ENCODE peak calls at places on chromosome 1, in eight cellular contexts. A is left ventricle myocardium inferior, F is stomach, Q is cardiac muscle cell, D is heart left ventricle, K is A549, B is lung, O is left lung. C is an unnamed sample.

GRCh38 chr1:54745274-54745673 is 19.0 kb downstream of the PARS2 start:
- DNase-seq in A (no peak), F (no peak), Q (no peak), D (no peak), K (no peak), B (no peak), O (no peak), C (no peak)

GRCh38 chr1:203035111-203036000 is 9.1 kb downstream of the PPFIA4 start:
- DNase-seq in A (no peak), F (no peak), Q (peak; percentile 45), D (no peak), K (no peak), B (no peak), O (no peak), C (no peak)

GRCh38 chr1:229117664-229118300 is 153.1 kb upstream of the RAB4A start:
- DNase-seq in A (peak; percentile 48), F (peak; percentile 91), Q (no peak), D (peak; percentile 36), K (no peak), B (peak; percentile 79), O (peak; percentile 88), C (peak; percentile 98)

GRCh38 chr1:178774263-178774662 is 49.2 kb downstream of the RALGPS2 start:
- DNase-seq in A (no peak), F (no peak), Q (peak; percentile 2), D (no peak), K (no peak), B (no peak), O (no peak), C (no peak)

GRCh38 chr1:245771521-245772281 is 616.9 kb downstream of the KIF26B start:
- DNase-seq in A (no peak), F (no peak), Q (peak; percentile 82), D (no peak), K (no peak), B (no peak), O (no peak), C (no peak)

GRCh38 chr1:15400627-15401026 is 9.1 kb upstream of the EFHD2 start:
- DNase-seq in A (no peak), F (no peak), Q (no peak), D (no peak), K (no peak), B (no peak), O (no peak), C (no peak)

GRCh38 chr1:181181792-181182585 is 93.5 kb downstream of the IER5 start:
- DNase-seq in A (no peak), F (no peak), Q (peak; percentile 17), D (no peak), K (no peak), B (no peak), O (no peak), C (no peak)

GRCh38 chr1:156095906-156096508 is 13.7 kb upstream of the MEX3A start:
- DNase-seq in A (no peak), F (no peak), Q (no peak), D (no peak), K (no peak), B (no peak), O (no peak), C (no peak)

GRCh38 chr1:90356991-90357390 is 360.1 kb downstream of the BARHL2 start:
- DNase-seq in A (no peak), F (no peak), Q (no peak), D (no peak), K (no peak), B (no peak), O (no peak), C (no peak)

GRCh38 chr1:248421384-248421783 is 18.5 kb downstream of the OR2T1 start:
- DNase-seq in A (no peak), F (no peak), Q (no peak), D (no peak), K (no peak), B (no peak), O (no peak), C (no peak)

DNA sequence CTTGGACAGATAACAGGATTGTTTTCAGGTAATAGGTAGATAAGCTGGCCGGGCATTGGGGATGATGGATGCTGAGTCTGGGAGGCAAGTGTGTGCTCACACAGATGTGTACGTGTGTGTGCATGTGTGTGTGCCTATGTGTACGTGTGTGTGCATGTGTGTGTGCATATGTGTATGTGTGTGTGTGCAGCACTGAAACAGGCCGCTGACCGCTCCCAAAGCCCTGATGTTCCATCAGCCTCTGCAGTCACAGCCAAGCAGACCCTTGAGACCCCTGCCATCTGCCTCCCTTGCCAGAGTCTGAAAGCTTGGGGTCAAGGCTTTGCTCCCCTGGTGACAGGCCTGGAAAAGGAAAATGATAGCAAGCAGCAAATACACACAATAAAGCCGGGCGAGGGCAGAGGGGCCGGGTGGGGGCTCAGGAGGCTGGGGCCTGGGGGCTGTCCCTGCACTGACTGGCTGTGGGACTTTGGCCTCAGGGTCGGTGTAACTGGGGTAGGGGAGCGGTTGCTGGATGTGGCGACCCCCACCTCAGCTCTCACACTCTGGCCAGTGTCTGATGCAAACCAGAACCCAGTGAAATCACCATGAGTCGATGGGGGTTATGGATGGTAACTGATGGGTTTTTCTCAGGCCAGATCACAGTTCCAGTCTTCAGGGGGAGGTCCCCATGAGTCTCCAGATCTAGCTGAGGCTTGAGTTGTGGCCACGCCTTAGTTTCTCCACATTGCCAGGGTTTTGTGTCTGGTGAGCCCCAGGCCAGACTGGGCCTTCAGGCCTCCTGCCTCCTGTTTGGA is 9.2 kb upstream of the TNFRSF8 start:
- DNase-seq in A (no peak), F (no peak), Q (no peak), D (no peak), K (no peak), B (no peak), O (no peak), C (no peak)
- H3K4me1 ChIP-seq in A (peaks cover 23% of the 10 kb centered on the region), F (peaks cover 26% of the 10 kb centered on the region), Q (no peaks in the 10 kb centered on the region), D (peaks cover 4% of the 10 kb centered on the region), K (peaks cover 8% of the 10 kb centered on the region), B (no peaks in the 10 kb centered on the region), O (no peaks in the 10 kb centered on the region), C (no peaks in the 10 kb centered on the region)

DNA sequence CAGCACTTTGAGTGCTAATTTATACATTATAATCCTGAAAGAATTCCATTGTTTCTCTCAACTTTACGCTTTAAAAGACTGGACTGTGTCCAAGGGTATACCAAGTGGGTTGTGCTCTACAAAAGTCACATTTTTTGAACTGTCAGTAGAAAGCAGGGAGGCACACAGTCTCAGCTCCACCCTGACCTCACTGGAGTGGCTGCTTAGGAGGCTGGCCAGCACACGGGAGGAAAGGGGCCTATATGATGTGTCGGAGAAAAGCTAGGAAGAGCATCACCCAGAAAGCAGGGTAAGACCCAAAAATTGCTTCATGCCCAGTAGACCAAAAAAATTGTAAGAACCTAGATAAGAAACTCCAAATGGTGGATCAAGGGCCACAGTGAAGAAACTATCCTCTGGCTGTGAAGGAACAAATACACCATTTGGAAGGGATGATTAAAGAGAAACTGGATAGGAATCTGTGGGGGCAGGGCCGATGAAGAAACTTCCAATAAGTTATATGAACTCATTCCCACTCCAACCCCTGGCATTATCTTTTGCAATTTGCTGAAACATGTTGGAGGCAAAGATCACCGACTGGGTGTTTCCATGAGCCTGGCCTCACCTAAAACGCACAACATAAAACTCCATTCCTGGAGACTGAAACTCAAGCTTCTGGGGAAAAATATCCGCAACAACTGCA is 1.9 kb downstream of the S100A10 start:
- DNase-seq in A (no peak), F (no peak), Q (no peak), D (no peak), K (no peak), B (no peak), O (no peak), C (no peak)
- H3K27ac ChIP-seq in A (peak overlapping the region; percentile 98), F (peak overlapping the region; percentile 88), Q (no peak overlapping the region), D (peak overlapping the region; percentile 92), K (peak overlapping the region; percentile 97), B (peak overlapping the region; percentile 96), O (peak overlapping the region; percentile 98), C (peak overlapping the region; percentile 87)

DNA sequence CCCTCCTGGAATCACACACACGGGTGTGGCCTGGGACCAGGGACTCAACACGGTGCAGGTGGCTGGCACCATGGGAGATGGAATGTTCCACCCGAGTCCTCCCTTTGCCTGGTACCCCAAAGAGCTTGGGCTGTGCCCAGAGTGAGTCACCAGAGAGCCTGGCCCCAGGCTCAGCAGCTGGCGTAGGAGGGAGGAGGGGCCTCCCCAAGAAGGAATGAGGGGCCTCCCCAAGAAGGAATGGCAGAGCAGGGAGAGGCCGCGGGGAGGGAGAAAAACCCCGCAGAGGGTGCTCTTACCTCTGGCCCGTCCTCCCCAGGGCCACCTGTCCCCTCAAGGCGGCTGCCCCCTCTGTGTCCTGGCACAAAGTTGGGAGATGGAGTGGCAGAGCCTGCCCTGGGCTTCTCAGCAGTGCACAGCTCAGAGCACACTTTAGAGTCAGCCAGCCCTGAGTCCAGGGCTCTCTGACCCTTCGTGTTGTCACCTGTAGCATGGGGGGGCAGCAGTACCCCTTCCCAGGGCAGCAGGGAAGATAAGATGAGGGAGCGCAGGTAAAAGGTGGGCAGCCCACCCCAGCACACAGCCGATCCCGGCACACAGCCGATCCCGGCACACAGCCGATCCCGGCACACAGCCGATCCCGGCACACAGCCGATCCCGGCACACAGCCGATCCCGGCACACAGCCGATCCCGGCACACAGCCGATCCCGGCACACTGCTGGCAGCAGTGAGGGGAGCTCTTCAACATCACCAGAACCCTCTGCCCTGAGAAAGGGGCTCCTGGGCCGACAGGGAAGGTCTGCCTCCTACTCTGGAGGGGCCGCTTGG is 20.2 kb upstream of the KCNAB2 start:
- DNase-seq in A (no peak), F (no peak), Q (no peak), D (no peak), K (no peak), B (no peak), O (peak; percentile 68), C (no peak)
- H3K4me3 ChIP-seq in A (peak overlapping the region; percentile 60), F (peak overlapping the region; percentile 45), Q (no peak overlapping the region), D (peak overlapping the region; percentile 49), K (peak overlapping the region; percentile 51), B (no peak overlapping the region), O (peak overlapping the region; percentile 66), C (peak overlapping the region; percentile 8)

GRCh38 chr1:25994402-25994801 is 3.5 kb downstream of the PAFAH2 start:
- DNase-seq in A (no peak), F (no peak), Q (no peak), D (no peak), K (no peak), B (no peak), O (no peak), C (no peak)
- H3K4me1 ChIP-seq in A (peaks cover 40% of the 10 kb centered on the region), F (peaks cover 46% of the 10 kb centered on the region), Q (peaks cover 32% of the 10 kb centered on the region), D (peaks cover 15% of the 10 kb centered on the region), K (peaks cover 11% of the 10 kb centered on the region), B (peaks cover 11% of the 10 kb centered on the region), O (peaks cover 50% of the 10 kb centered on the region), C (no peaks in the 10 kb centered on the region)

DNA sequence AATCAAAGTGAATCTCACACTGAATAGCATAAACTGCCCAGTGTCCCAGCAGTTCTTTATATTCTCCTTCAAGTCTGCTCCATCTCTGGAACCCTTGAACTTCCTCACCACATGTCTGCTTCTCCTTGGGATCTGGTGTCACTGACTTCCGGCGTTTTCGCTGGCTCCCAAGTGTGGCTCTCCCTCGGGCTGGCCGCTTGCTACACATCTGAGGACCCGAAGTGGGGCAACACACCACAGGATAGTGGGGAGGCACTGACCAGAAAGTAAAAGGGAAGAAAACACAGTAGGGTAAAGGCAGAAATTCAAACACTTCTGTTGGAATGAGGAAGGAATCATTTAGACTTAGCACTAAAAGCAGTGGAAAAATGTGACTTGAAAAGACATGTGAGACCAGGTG is 5.1 kb downstream of the NIT1 start:
- DNase-seq in A (no peak), F (no peak), Q (no peak), D (no peak), K (no peak), B (no peak), O (no peak), C (no peak)
- H3K27ac ChIP-seq in A (no peak overlapping the region), F (no peak overlapping the region), Q (no peak overlapping the region), D (no peak overlapping the region), K (no peak overlapping the region), B (no peak overlapping the region), O (no peak overlapping the region), C (no peak overlapping the region)

C was measured in pancreas.